ENCODE peak calls at places on chromosomes 13 and 19, in six cellular contexts. One of them, this sample, is unnamed.

GRCh38 chr19:47675859-47676258 is 37.4 kb upstream of the EHD2 start:
- DNase-seq in activated CD8-positive, alpha-beta memory T cell treated with anti-CD3 and anti-CD28 coated beads for 1 hour: no peak
- DNase-seq in fibroblast of lung: no peak
- DNase-seq in brain microvascular endothelial cell: no peak
- DNase-seq in stimulated activated CD4-positive, alpha-beta T cell treated with anti-CD3 and anti-CD28 coated beads, Interleukin-1b, Interleukin-23, amount 100 ng/mL, for 24 hours: no peak
- DNase-seq in EH: no peak
- DNase-seq in this sample: no peak

GRCh38 chr13:76991432-76991795 is 467 bp upstream of the CLN5 start:
- DNase-seq in EH: peak; percentile 9
- DNase-seq in fibroblast of lung: peak; percentile 8
- DNase-seq in brain microvascular endothelial cell: no peak
- DNase-seq in activated CD8-positive, alpha-beta memory T cell treated with anti-CD3 and anti-CD28 coated beads for 1 hour: peak; percentile 67
- DNase-seq in stimulated activated CD4-positive, alpha-beta T cell treated with anti-CD3 and anti-CD28 coated beads, Interleukin-1b, Interleukin-23, amount 100 ng/mL, for 24 hours: peak; percentile 34
- DNase-seq in this sample: no peak

GRCh38 chr19:31083122-31083521 is 266.1 kb downstream of the TSHZ3 start:
- DNase-seq in stimulated activated CD4-positive, alpha-beta T cell treated with anti-CD3 and anti-CD28 coated beads, Interleukin-1b, Interleukin-23, amount 100 ng/mL, for 24 hours: no peak
- DNase-seq in activated CD8-positive, alpha-beta memory T cell treated with anti-CD3 and anti-CD28 coated beads for 1 hour: no peak
- DNase-seq in brain microvascular endothelial cell: no peak
- DNase-seq in EH: no peak
- DNase-seq in fibroblast of lung: no peak
- DNase-seq in this sample: no peak

GRCh38 chr19:19823916-19824315 is 2.4 kb upstream of the ZNF506 start:
- DNase-seq in brain microvascular endothelial cell: no peak
- DNase-seq in stimulated activated CD4-positive, alpha-beta T cell treated with anti-CD3 and anti-CD28 coated beads, Interleukin-1b, Interleukin-23, amount 100 ng/mL, for 24 hours: no peak
- DNase-seq in activated CD8-positive, alpha-beta memory T cell treated with anti-CD3 and anti-CD28 coated beads for 1 hour: no peak
- DNase-seq in EH: no peak
- DNase-seq in fibroblast of lung: no peak
- DNase-seq in this sample: no peak

GRCh38 chr13:51064753-51065152 is 46.3 kb downstream of the C13orf42 start:
- DNase-seq in EH: no peak
- DNase-seq in activated CD8-positive, alpha-beta memory T cell treated with anti-CD3 and anti-CD28 coated beads for 1 hour: no peak
- DNase-seq in stimulated activated CD4-positive, alpha-beta T cell treated with anti-CD3 and anti-CD28 coated beads, Interleukin-1b, Interleukin-23, amount 100 ng/mL, for 24 hours: no peak
- DNase-seq in brain microvascular endothelial cell: no peak
- DNase-seq in fibroblast of lung: no peak
- DNase-seq in this sample: no peak

GRCh38 chr13:33272531-33273124 is 12.9 kb downstream of the STARD13 start:
- DNase-seq in activated CD8-positive, alpha-beta memory T cell treated with anti-CD3 and anti-CD28 coated beads for 1 hour: no peak
- DNase-seq in brain microvascular endothelial cell: no peak
- DNase-seq in EH: peak; percentile 29
- DNase-seq in stimulated activated CD4-positive, alpha-beta T cell treated with anti-CD3 and anti-CD28 coated beads, Interleukin-1b, Interleukin-23, amount 100 ng/mL, for 24 hours: no peak
- DNase-seq in fibroblast of lung: peak; percentile 39
- DNase-seq in this sample: no peak

GRCh38 chr19:48353682-48354081 is 10.1 kb downstream of the TMEM143 start:
- DNase-seq in stimulated activated CD4-positive, alpha-beta T cell treated with anti-CD3 and anti-CD28 coated beads, Interleukin-1b, Interleukin-23, amount 100 ng/mL, for 24 hours: no peak
- DNase-seq in EH: peak; percentile 58
- DNase-seq in activated CD8-positive, alpha-beta memory T cell treated with anti-CD3 and anti-CD28 coated beads for 1 hour: no peak
- DNase-seq in fibroblast of lung: peak; percentile 18
- DNase-seq in brain microvascular endothelial cell: no peak
- DNase-seq in this sample: no peak

GRCh38 chr19:38664503-38665211 is 17.2 kb downstream of the ACTN4 start:
- DNase-seq in activated CD8-positive, alpha-beta memory T cell treated with anti-CD3 and anti-CD28 coated beads for 1 hour: no peak
- DNase-seq in brain microvascular endothelial cell: no peak
- DNase-seq in fibroblast of lung: no peak
- DNase-seq in stimulated activated CD4-positive, alpha-beta T cell treated with anti-CD3 and anti-CD28 coated beads, Interleukin-1b, Interleukin-23, amount 100 ng/mL, for 24 hours: no peak
- DNase-seq in EH: peak; percentile 60
- DNase-seq in this sample: no peak

GRCh38 chr19:369256-369655 is 24.7 kb upstream of the MIER2 start:
- DNase-seq in brain microvascular endothelial cell: no peak
- DNase-seq in EH: no peak
- DNase-seq in activated CD8-positive, alpha-beta memory T cell treated with anti-CD3 and anti-CD28 coated beads for 1 hour: no peak
- DNase-seq in stimulated activated CD4-positive, alpha-beta T cell treated with anti-CD3 and anti-CD28 coated beads, Interleukin-1b, Interleukin-23, amount 100 ng/mL, for 24 hours: no peak
- DNase-seq in fibroblast of lung: no peak
- DNase-seq in this sample: no peak

GRCh38 chr13:91540157-91540736 is 141.8 kb downstream of the GPC5 start:
- DNase-seq in EH: no peak
- DNase-seq in activated CD8-positive, alpha-beta memory T cell treated with anti-CD3 and anti-CD28 coated beads for 1 hour: no peak
- DNase-seq in stimulated activated CD4-positive, alpha-beta T cell treated with anti-CD3 and anti-CD28 coated beads, Interleukin-1b, Interleukin-23, amount 100 ng/mL, for 24 hours: no peak
- DNase-seq in fibroblast of lung: no peak
- DNase-seq in brain microvascular endothelial cell: no peak
- DNase-seq in this sample: no peak

GRCh38 chr13:27171244-27171829 is at the start of gene USP12:
- DNase-seq in brain microvascular endothelial cell: no peak
- DNase-seq in fibroblast of lung: peak; percentile 24
- DNase-seq in EH: no peak
- DNase-seq in activated CD8-positive, alpha-beta memory T cell treated with anti-CD3 and anti-CD28 coated beads for 1 hour: no peak
- DNase-seq in stimulated activated CD4-positive, alpha-beta T cell treated with anti-CD3 and anti-CD28 coated beads, Interleukin-1b, Interleukin-23, amount 100 ng/mL, for 24 hours: peak; percentile 11
- DNase-seq in this sample: no peak

GRCh38 chr19:5827891-5828660 is 11.4 kb downstream of the FUT6 start:
- DNase-seq in stimulated activated CD4-positive, alpha-beta T cell treated with anti-CD3 and anti-CD28 coated beads, Interleukin-1b, Interleukin-23, amount 100 ng/mL, for 24 hours: peak; percentile 88
- DNase-seq in EH: peak; percentile 90
- DNase-seq in activated CD8-positive, alpha-beta memory T cell treated with anti-CD3 and anti-CD28 coated beads for 1 hour: peak; percentile 89
- DNase-seq in brain microvascular endothelial cell: peak; percentile 91
- DNase-seq in fibroblast of lung: peak; percentile 82
- DNase-seq in this sample: peak; percentile 91

This sample was measured in fibroblast of pulmonary artery.